ENCODE peak calls at places on chromosomes 4 and X, in eight cellular contexts. G is mesendoderm; W is ovary; A is stomach; C is heart left ventricle; S is CD4-positive, alpha-beta memory T cell; V is body of pancreas; K is CD4-positive, alpha-beta T cell. O is an unnamed sample.

GRCh38 chr4:41364871-41365270 is 108.1 kb downstream of the UCHL1 start:
- DNase-seq in G (no peak), W (no peak), A (no peak), C (no peak), S (no peak), V (no peak), K (no peak), O (no peak)

GRCh38 chr4:27129871-27130277 is 269.2 kb downstream of the STIM2 start:
- DNase-seq in G (peak), W (no peak), A (no peak), C (no peak), S (no peak), V (no peak), K (no peak), O (no peak)

GRCh38 chrX:94695910-94696309 is 1021.9 kb downstream of the FAM133A start:
- DNase-seq in G (no peak), W (no peak), A (no peak), C (no peak), S (no peak), V (no peak), K (no peak), O (no peak)

GRCh38 chrX:46777971-46778810 is 19.3 kb upstream of the SLC9A7 start:
- DNase-seq in G (peak), W (no peak), A (no peak), C (no peak), S (no peak), V (no peak), K (no peak), O (no peak)

GRCh38 chr4:78298618-78299017 is 241.5 kb downstream of the FRAS1 start:
- DNase-seq in G (no peak), W (no peak), A (no peak), C (no peak), S (no peak), V (no peak), K (no peak), O (no peak)

GRCh38 chr4:121304843-121305348 is 75.9 kb downstream of the QRFPR start:
- DNase-seq in G (no peak), W (no peak), A (no peak), C (no peak), S (no peak), V (no peak), K (no peak), O (no peak)

GRCh38 chr4:170089274-170089742 is 448 bp downstream of the AADAT start:
- DNase-seq in G (peak), W (peak), A (no peak), C (no peak), S (no peak), V (peak), K (no peak), O (no peak)

GRCh38 chrX:68647156-68647957 is at the start of gene STARD8:
- DNase-seq in G (peak), W (no peak), A (peak), C (peak), S (no peak), V (peak), K (no peak), O (no peak)

GRCh38 chrX:150856101-150856500 is 42.4 kb downstream of the CD99L2 start:
- DNase-seq in G (no peak), W (no peak), A (no peak), C (no peak), S (no peak), V (no peak), K (no peak), O (no peak)

GRCh38 chr4:138241281-138242075 is 671 bp downstream of the SLC7A11 start:
- DNase-seq in G (no peak), W (no peak), A (no peak), C (no peak), S (no peak), V (peak), K (no peak), O (no peak)

DNA sequence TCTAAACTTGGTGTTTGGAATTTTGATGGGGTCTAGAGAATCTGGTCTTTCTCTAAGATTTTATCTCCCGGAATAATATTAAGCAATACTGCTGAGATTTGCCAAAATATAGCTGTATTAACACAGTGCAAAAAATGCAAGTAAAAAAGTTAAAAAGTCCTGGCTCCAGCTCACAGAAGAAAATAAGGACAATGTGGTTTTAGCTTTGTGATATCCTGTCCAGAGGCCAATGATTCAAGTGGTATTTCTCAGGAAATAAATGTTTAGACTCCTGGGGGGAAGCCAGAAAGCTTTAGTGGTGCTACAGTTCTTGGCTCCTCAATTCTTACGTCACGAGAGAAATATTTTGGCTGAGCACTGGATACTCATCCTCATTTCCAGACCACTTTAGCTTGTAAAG is 40.9 kb upstream of the IL13RA2 start:
- DNase-seq in G (no peak), W (no peak), A (no peak), C (no peak), S (no peak), V (no peak), K (no peak), O (peak)
- H3K27ac ChIP-seq in G (no peak), W (no peak), A (no peak), C (peak), S (no peak), V (no peak), K (no peak), O (peak)

GRCh38 chr4:101958547-101958946 is 168.0 kb downstream of the BANK1 start:
- DNase-seq in G (no peak), W (no peak), A (no peak), C (no peak), S (no peak), V (no peak), K (no peak), O (no peak)
- H3K27ac ChIP-seq in G (no peak), W (no peak), A (no peak), C (no peak), S (no peak), V (no peak), K (no peak), O (no peak)

GRCh38 chrX:153063315-153063714 is 7.0 kb downstream of the PNMA3 start:
- DNase-seq in G (no peak), W (no peak), A (no peak), C (no peak), S (no peak), V (no peak), K (no peak), O (no peak)
- H3K27ac ChIP-seq in G (no peak), W (no peak), A (no peak), C (no peak), S (no peak), V (no peak), K (no peak), O (no peak)

DNA sequence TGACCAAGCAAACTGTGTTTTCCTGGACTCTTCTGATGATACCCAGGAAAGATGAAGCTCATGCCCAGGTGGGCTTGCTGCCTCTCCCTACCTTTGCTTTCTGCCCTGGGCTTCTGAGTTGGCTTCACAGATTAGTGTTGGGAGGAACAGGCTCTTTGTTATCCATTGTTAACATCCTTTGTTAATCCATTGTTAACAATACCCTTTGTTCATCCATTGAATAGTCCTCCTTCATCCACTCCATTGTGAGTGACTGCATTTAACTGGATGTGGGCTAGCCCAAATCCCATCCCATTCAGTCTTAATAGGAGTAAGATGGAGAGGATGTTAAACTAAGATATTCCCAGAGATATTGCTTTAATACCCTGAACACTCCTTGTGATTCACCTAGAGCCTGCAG is 199.0 kb upstream of the LNX1 start:
- DNase-seq in G (no peak), W (no peak), A (no peak), C (no peak), S (no peak), V (no peak), K (no peak), O (no peak)
- H3K27ac ChIP-seq in G (no peak), W (no peak), A (no peak), C (no peak), S (no peak), V (no peak), K (no peak), O (no peak)

O was measured in sigmoid colon.